ENCODE peak calls at places on chromosomes 3 and 15, in seven cellular contexts. L, O, X, F, S, Z and R are unnamed samples. For H3K9me2, the result is how much of the 10 kb centered on the place peaks cover.

GRCh38 chr3:12467746-12468145 is 16.5 kb upstream of the TSEN2 start:
- DNase-seq in O (no peak), L (no peak), X (no peak), S (no peak), F (no peak), Z (no peak), R (no peak)

GRCh38 chr3:74643636-74644035 is 29.2 kb upstream of the CNTN3 start:
- DNase-seq in X (no peak), F (no peak), L (peak), S (no peak), Z (no peak), O (peak), R (peak)

GRCh38 chr15:74226761-74227540 is 9.2 kb upstream of the CCDC33 start:
- DNase-seq in L (no peak), S (no peak), Z (no peak), O (no peak), F (no peak), X (no peak), R (no peak)

GRCh38 chr3:107421170-107421792 is 44.0 kb downstream of the CCDC54 start:
- DNase-seq in X (peak), F (peak), Z (peak), O (peak), S (peak), L (peak), R (peak)

GRCh38 chr3:190339130-190339529 is 16.9 kb upstream of the CLDN1 start:
- DNase-seq in F (peak), S (no peak), O (peak), L (no peak), Z (no peak), X (peak), R (peak)

GRCh38 chr3:54743755-54744154 is 184.1 kb downstream of the LRTM1 start:
- DNase-seq in L (no peak), O (no peak), F (no peak), X (no peak), Z (no peak), S (no peak), R (no peak)

GRCh38 chr3:11220230-11220629 is 52.0 kb upstream of the ATG7 start:
- DNase-seq in S (no peak), X (no peak), O (peak), F (no peak), L (no peak), Z (no peak), R (no peak)

GRCh38 chr3:54917172-54917571 is 10.7 kb downstream of the LRTM1 start:
- DNase-seq in L (no peak), X (no peak), S (no peak), O (no peak), Z (no peak), F (no peak), R (peak)

GRCh38 chr3:98243843-98244242 is 20.2 kb upstream of the OR5H6 start:
- DNase-seq in S (no peak), O (no peak), F (no peak), L (no peak), X (no peak), Z (no peak), R (no peak)

GRCh38 chr3:148642616-148643015 is 55.1 kb upstream of the AGTR1 start:
- DNase-seq in X (no peak), Z (no peak), L (no peak), F (no peak), O (no peak), S (no peak), R (peak)

GRCh38 chr3:46214751-46215352 is 6.7 kb upstream of the CCR1 start:
- DNase-seq in S (peak), O (peak), Z (peak), X (no peak), F (peak), L (peak), R (no peak)

DNA sequence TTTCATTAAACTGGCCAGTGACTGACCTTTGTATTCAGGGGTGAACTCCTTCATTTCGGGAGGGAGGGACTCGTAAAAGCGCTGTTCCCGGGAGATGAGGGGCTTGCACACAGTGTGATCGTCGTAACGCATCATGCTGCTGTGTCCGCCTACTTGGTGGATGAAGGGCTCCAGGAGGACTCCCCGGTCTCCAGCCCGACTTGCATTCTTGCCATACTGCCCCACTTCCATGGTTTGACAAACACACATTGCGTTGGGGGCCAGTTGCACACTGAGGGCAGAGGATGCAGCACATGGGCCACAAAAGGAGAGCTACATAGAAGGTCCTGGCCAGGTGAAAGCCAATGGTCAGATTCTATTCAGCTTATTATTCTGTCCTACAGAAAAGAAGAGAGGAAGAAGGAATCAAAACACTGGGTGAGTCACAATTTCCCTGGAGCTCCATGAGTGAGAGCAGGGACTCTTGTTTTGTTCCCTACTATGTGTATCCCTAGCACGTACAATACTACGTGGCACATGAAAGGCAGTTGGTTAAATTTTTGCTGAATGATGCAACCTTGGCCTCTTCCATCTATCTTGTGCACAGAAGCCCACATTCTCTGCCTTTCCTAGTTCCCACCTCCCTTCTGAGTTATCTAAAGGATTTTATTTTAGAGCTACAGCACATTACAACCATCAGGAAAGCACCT is 24.2 kb upstream of the GMPPB start:
- DNase-seq in Z (no peak), S (no peak), X (no peak), O (no peak), F (peak), L (peak), R (peak)
- H3K9me2 ChIP-seq in Z (under half), S (under half), X (under half), O (under half), F (under half), L (under half), R (under half)

GRCh38 chr3:171175840-171176239 is 149.3 kb upstream of the SLC2A2 start:
- DNase-seq in X (no peak), L (no peak), F (peak), Z (no peak), O (no peak), S (no peak), R (peak)
- H3K4me2 ChIP-seq in X (no peak), L (peak), F (peak), Z (no peak), O (no peak), S (no peak), R (peak)

DNA sequence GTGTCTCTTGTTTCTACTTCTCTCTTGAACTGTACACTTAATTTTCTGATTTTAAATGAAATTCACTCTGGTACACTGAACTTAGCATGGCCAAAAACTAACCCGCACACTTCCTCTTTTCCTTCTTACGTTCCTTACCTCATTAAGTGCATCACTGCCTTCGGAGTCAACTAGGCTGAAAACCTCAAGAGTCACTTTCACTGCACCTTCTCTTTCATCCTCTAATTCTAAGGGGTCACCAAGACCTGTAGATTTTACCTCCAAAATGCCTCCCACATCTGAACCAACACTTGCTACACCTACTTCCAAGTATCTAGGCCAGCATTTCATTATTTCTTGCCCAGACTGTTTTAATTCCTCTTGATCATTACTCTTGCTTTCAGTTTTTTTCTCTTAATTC is 6.6 kb downstream of the CBLB start:
- DNase-seq in X (no peak), O (no peak), L (no peak), Z (peak), S (no peak), F (no peak), R (no peak)
- H3K4me3 ChIP-seq in X (no peak), O (no peak), L (no peak), Z (peak), S (no peak), F (no peak), R (peak)

DNA sequence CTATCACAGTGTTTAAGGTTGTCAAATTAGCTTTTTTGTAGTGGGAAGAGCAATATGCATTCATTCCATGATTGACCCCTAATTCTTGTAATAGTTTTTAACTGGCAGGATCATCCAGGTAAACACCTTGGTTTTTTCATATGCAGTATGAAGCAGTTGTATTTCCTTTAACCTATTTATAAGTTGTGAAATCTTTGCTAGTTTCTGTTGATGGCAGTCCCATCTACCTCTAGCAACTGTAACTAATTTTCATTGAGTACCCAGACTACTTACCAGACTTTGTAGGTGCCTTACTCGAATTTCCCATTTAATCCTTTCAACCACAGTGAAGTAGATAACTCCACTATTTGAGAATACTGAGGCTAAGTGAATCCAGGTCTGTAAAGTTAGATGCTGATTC is 6.1 kb downstream of the FXR1 start:
- DNase-seq in X (no peak), F (no peak), L (no peak), S (no peak), O (no peak), Z (no peak), R (no peak)
- H3K9me2 ChIP-seq in X (under half), F (under half), L (under half), S (under half), O (under half), Z (under half), R (under half)